ENCODE peak calls at places on chromosomes 6 and 20, in seven cellular contexts. E is astrocyte, P is cardiac fibroblast, Q is cardiac muscle cell, V is choroid plexus epithelial cell, W is uterus, H is fibroblast of lung. T is an unnamed sample.

GRCh38 chr6:132931313-132931712 is 116.9 kb downstream of the RPS12 start:
- DNase-seq in H (no peak), Q (no peak), P (no peak), E (no peak), W (no peak), V (no peak), T (no peak)

GRCh38 chr6:120774275-120774674 is 560.0 kb downstream of the TBC1D32 start:
- DNase-seq in Q (peak), P (peak), E (peak), H (peak), W (no peak), V (peak), T (no peak)

GRCh38 chr6:140002406-140003022 is 628.1 kb upstream of the CITED2 start:
- DNase-seq in V (no peak), P (peak), H (no peak), Q (no peak), W (no peak), E (no peak), T (peak)

GRCh38 chr6:14401181-14401745 is 283.7 kb downstream of the CD83 start:
- DNase-seq in H (no peak), V (no peak), E (no peak), P (no peak), W (no peak), Q (peak), T (no peak)

GRCh38 chr6:142871910-142872331 is 73.1 kb downstream of the HIVEP2 start:
- DNase-seq in E (peak), W (no peak), Q (peak), P (peak), H (peak), V (peak), T (peak)

GRCh38 chr20:10795286-10796026 is 121.7 kb upstream of the JAG1 start:
- DNase-seq in Q (no peak), H (no peak), E (no peak), P (no peak), W (no peak), V (no peak), T (peak)

GRCh38 chr20:32281711-32282110 is 4.3 kb downstream of the KIF3B start:
- DNase-seq in E (no peak), W (no peak), P (no peak), H (no peak), V (no peak), Q (no peak), T (no peak)

GRCh38 chr6:2240961-2241360 is 4.4 kb downstream of the GMDS start:
- DNase-seq in W (no peak), E (no peak), P (no peak), Q (no peak), H (no peak), V (no peak), T (no peak)

GRCh38 chr6:107066697-107067659 is 39.0 kb downstream of the MTRES1 start:
- DNase-seq in W (no peak), Q (peak), E (peak), H (peak), V (peak), P (no peak), T (no peak)

GRCh38 chr6:164133095-164133494 is 718.6 kb downstream of the QKI start:
- DNase-seq in W (no peak), E (peak), H (peak), V (peak), Q (peak), P (no peak), T (no peak)

GRCh38 chr6:34904990-34905613 is 16.0 kb downstream of the ANKS1A start:
- DNase-seq in Q (no peak), E (no peak), P (no peak), H (no peak), W (no peak), V (no peak), T (no peak)

GRCh38 chr20:10093087-10093591 is 58.4 kb downstream of the ANKEF1 start:
- DNase-seq in W (no peak), H (peak), V (peak), Q (peak), P (peak), E (peak), T (peak)

GRCh38 chr20:11271319-11271718 is 597.5 kb upstream of the JAG1 start:
- DNase-seq in Q (no peak), P (no peak), H (no peak), E (no peak), V (no peak), W (no peak), T (no peak)

GRCh38 chr6:13383280-13384163 is 55.2 kb upstream of the TBC1D7 start:
- DNase-seq in V (peak), E (peak), P (peak), Q (peak), W (no peak), H (peak), T (peak)

GRCh38 chr6:129131282-129131681 is 248.3 kb downstream of the LAMA2 start:
- DNase-seq in W (peak), Q (peak), P (peak), E (no peak), H (no peak), V (peak), T (peak)

GRCh38 chr6:167589615-167589940 is 237.1 kb upstream of the AFDN start:
- DNase-seq in E (no peak), P (no peak), W (no peak), Q (no peak), H (no peak), V (no peak), T (no peak)

GRCh38 chr6:16721977-16722376 is 39.3 kb downstream of the ATXN1 start:
- DNase-seq in P (peak), V (peak), H (peak), E (no peak), W (no peak), Q (peak), T (no peak)

GRCh38 chr6:46410330-46410953 is 80.8 kb downstream of the RCAN2 start:
- DNase-seq in W (no peak), H (peak), V (peak), P (peak), Q (peak), E (peak), T (peak)

GRCh38 chr6:132495604-132496079 is 17.3 kb downstream of the STX7 start:
- DNase-seq in W (no peak), V (no peak), E (no peak), P (no peak), Q (no peak), H (no peak), T (no peak)

GRCh38 chr6:137867685-137868509 is 838 bp downstream of the TNFAIP3 start:
- DNase-seq in Q (no peak), W (peak), V (no peak), E (no peak), H (no peak), P (no peak), T (no peak)

GRCh38 chr20:20531283-20531682 is 163.4 kb downstream of the INSM1 start:
- DNase-seq in W (no peak), H (no peak), E (no peak), Q (no peak), V (no peak), P (no peak), T (no peak)

GRCh38 chr6:159012201-159012600 is 12.2 kb upstream of the RSPH3 start:
- DNase-seq in E (peak), P (peak), Q (peak), V (peak), W (no peak), H (peak), T (peak)

GRCh38 chr6:65004283-65004682 is 702.7 kb downstream of the EYS start:
- DNase-seq in H (no peak), Q (no peak), P (no peak), V (no peak), W (no peak), E (no peak), T (no peak)

GRCh38 chr6:129860901-129861665 is at the start of gene TMEM244:
- DNase-seq in P (peak), Q (no peak), W (no peak), E (peak), H (peak), V (peak), T (peak)

GRCh38 chr6:617485-618100 is 39.3 kb downstream of the HUS1B start:
- DNase-seq in Q (no peak), E (no peak), W (no peak), V (no peak), P (no peak), H (no peak), T (no peak)

GRCh38 chr6:25366785-25367657 is 87.8 kb downstream of the CARMIL1 start:
- DNase-seq in W (no peak), E (no peak), P (no peak), H (peak), Q (no peak), V (peak), T (no peak)

GRCh38 chr6:129050086-129050485 is 167.1 kb downstream of the LAMA2 start:
- DNase-seq in P (no peak), W (no peak), H (peak), V (peak), E (peak), Q (no peak), T (no peak)

GRCh38 chr6:139369568-139370046 is 4.8 kb downstream of the CITED2 start:
- DNase-seq in V (peak), P (peak), W (no peak), H (peak), E (peak), Q (peak), T (peak)

GRCh38 chr6:157034433-157035230 is 257.5 kb downstream of the ARID1B start:
- DNase-seq in P (peak), E (peak), Q (peak), V (peak), W (no peak), H (peak), T (peak)

GRCh38 chr6:44223471-44224153 is at the start of gene SLC29A1:
- DNase-seq in E (no peak), V (peak), Q (peak), P (peak), W (peak), H (peak), T (peak)

GRCh38 chr20:57695940-57696339 is 13.9 kb downstream of the PMEPA1 start:
- DNase-seq in V (no peak), W (no peak), Q (no peak), P (no peak), E (no peak), H (no peak), T (no peak)

GRCh38 chr6:25089442-25089841 is 153.7 kb upstream of the RIPOR2 start:
- DNase-seq in H (peak), Q (peak), V (peak), E (peak), P (peak), W (no peak), T (no peak)

GRCh38 chr20:62945771-62946339 is 6.7 kb upstream of the SLC17A9 start:
- DNase-seq in W (no peak), E (no peak), H (no peak), V (no peak), P (no peak), Q (no peak), T (no peak)

GRCh38 chr6:36659271-36659670 is 19.2 kb upstream of the CDKN1A start:
- DNase-seq in E (peak), H (peak), Q (peak), V (peak), W (peak), P (peak), T (peak)

GRCh38 chr6:36662827-36663256 is 15.7 kb upstream of the CDKN1A start:
- DNase-seq in Q (no peak), W (no peak), E (no peak), P (no peak), V (no peak), H (no peak), T (no peak)

GRCh38 chr6:36663504-36664446 is 14.7 kb upstream of the CDKN1A start:
- DNase-seq in W (no peak), E (no peak), P (no peak), H (no peak), Q (no peak), V (no peak), T (no peak)

GRCh38 chr6:36662380-36662779 is 16.1 kb upstream of the CDKN1A start:
- DNase-seq in H (no peak), P (no peak), Q (no peak), E (no peak), V (no peak), W (no peak), T (no peak)

GRCh38 chr6:36660771-36661471 is 17.6 kb upstream of the CDKN1A start:
- DNase-seq in P (peak), W (no peak), Q (peak), H (no peak), E (peak), V (peak), T (peak)
- H3K4me3 ChIP-seq in P (no peak), W (peak), Q (no peak), H (no peak), E (peak), V (peak), T (peak)

GRCh38 chr20:4014031-4014474 is 1.3 kb downstream of the RNF24 start:
- DNase-seq in Q (peak), E (peak), V (peak), H (peak), W (peak), P (peak), T (peak)
- TF ChIP-seq CTCF in Q (peak), E (peak), V (peak), H (peak), W (peak), P (peak), T (peak)

DNA sequence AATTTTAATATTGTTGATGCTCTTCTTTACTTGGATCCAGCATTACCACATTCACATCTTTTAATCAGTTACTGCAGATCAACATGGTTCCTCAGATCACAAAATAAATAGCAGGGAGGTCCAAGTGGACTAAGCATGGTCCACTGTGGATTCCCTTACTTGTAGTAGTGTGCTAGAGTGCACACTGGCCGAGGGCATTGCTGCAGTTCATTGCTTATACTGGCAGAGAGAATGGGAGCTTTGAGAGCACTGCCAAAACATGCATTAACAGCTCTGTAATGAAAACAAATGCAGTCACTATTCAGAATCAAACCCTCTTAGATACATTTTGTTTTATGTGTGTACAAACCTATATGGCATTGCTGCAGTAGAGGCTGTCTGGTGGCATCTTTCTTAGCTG is 471.5 kb downstream of the CD109 start:
- DNase-seq in Q (no peak), W (no peak), P (no peak), E (no peak), V (no peak), H (no peak), T (no peak)
- H3K4me3 ChIP-seq in Q (no peak), W (no peak), P (no peak), E (no peak), V (no peak), H (no peak), T (no peak)

GRCh38 chr6:146790561-146791091 is 191.9 kb downstream of the ADGB start:
- DNase-seq in P (no peak), Q (no peak), E (no peak), H (no peak), V (no peak), W (no peak), T (no peak)

GRCh38 chr6:146781836-146782235 is 183.1 kb downstream of the ADGB start:
- DNase-seq in P (no peak), Q (no peak), H (no peak), V (no peak), W (no peak), E (no peak), T (peak)

GRCh38 chr6:146788115-146788514 is 189.3 kb downstream of the ADGB start:
- DNase-seq in Q (no peak), V (no peak), E (no peak), H (no peak), P (no peak), W (no peak), T (peak)

GRCh38 chr6:146785001-146785585 is 186.3 kb downstream of the ADGB start:
- DNase-seq in P (peak), H (peak), E (peak), W (no peak), Q (peak), V (peak), T (peak)
- TF ChIP-seq CTCF in P (peak), H (peak), E (peak), W (peak), Q (peak), V (peak), T (peak)

DNA sequence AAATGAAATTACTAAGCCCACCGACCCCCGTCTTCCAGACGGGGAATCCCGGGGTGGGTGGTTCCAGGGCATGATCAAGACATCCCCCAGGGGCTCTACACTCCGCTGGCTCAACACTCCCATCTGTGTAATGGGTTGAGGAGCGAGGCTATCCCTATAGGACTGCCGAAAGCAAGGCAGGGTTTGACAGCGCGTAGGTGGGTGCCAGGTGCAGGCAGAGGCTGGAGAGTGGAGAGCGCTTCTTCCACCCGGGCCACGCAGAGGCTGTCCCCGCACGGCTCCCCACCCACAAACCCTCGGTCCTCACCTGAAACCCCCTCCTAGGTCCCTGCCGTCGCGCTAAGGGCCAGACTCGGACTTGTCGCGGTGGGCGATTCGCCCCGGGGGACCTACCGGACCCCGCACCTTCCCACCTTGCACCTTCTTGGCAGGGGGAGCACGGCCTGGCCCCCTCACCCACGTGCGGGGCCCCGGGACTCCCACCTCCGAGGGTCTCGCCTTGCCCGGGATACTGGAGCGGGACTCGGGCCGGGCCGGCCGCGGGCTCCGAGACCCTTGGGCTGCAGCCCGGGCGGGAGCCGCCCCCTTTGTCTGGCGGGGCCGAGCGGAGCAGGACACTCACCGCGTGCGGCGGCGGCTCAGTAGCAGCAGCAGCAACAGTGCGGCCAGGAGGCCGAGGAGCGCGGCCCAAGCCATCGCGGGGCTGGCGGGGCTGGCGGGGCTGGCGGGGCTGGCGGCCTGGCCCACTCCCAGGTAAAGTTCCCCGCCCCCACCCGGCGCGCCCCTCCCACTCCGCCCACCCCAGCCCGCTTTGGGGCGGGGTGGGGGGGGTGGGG is at the start of gene PTGIS:
- DNase-seq in W (peak), V (no peak), P (peak), E (no peak), H (no peak), Q (peak), T (no peak)
- H3K4me3 ChIP-seq in W (peak), V (peak), P (peak), E (peak), H (peak), Q (peak), T (peak)